ENCODE peak calls at places on chromosomes 16 and 17, in six cellular contexts. A, B, J, E, W and N are unnamed samples.

GRCh38 chr17:31408586-31408985 is 17.1 kb downstream of the RAB11FIP4 start:
- DNase-seq in J (no peak), B (no peak), W (no peak), E (no peak), A (no peak), N (no peak)

GRCh38 chr16:2230376-2230775 is 5.9 kb upstream of the DNASE1L2 start:
- DNase-seq in B (no peak), J (no peak), A (no peak), E (no peak), W (no peak), N (peak)

GRCh38 chr16:4488486-4488967 is 12.3 kb downstream of the HMOX2 start:
- DNase-seq in W (no peak), J (no peak), B (no peak), E (no peak), A (peak), N (no peak)

GRCh38 chr17:50114401-50114800 is 15.6 kb downstream of the SAMD14 start:
- DNase-seq in W (no peak), A (no peak), E (no peak), J (no peak), B (no peak), N (peak)

GRCh38 chr17:8421571-8421970 is 14.1 kb upstream of the NDEL1 start:
- DNase-seq in E (no peak), A (no peak), W (no peak), B (no peak), J (no peak), N (no peak)

GRCh38 chr17:82367724-82368524 is 3.6 kb upstream of the UTS2R start:
- DNase-seq in W (no peak), E (no peak), J (no peak), A (no peak), B (no peak), N (no peak)

GRCh38 chr17:76683011-76683755 is 27.6 kb downstream of the MXRA7 start:
- DNase-seq in W (no peak), J (no peak), E (no peak), B (no peak), A (no peak), N (no peak)

GRCh38 chr17:17510456-17511292 is 14.5 kb upstream of the RASD1 start:
- DNase-seq in J (no peak), A (no peak), E (no peak), W (no peak), B (no peak), N (peak)

GRCh38 chr17:41907185-41907556 is 11.6 kb downstream of the ACLY start:
- DNase-seq in A (no peak), B (no peak), W (no peak), J (no peak), E (peak), N (no peak)

GRCh38 chr17:10631048-10631700 is 25.9 kb downstream of the MYH3 start:
- DNase-seq in J (no peak), B (no peak), E (no peak), W (peak), A (no peak), N (no peak)

GRCh38 chr17:17096438-17097178 is 54.4 kb downstream of the MPRIP start:
- DNase-seq in W (no peak), J (no peak), B (no peak), E (peak), A (no peak), N (no peak)

GRCh38 chr17:31392002-31392855 is 754 bp downstream of the RAB11FIP4 start:
- DNase-seq in W (no peak), B (no peak), J (peak), E (no peak), A (no peak), N (no peak)

GRCh38 chr17:75048396-75048933 is 1.4 kb downstream of the KCTD2 start:
- DNase-seq in E (no peak), B (no peak), J (peak), A (no peak), W (no peak), N (peak)

GRCh38 chr17:77768475-77768874 is 190.0 kb upstream of the TNRC6C start:
- DNase-seq in W (no peak), B (no peak), J (no peak), E (no peak), A (no peak), N (no peak)

GRCh38 chr16:84176192-84177053 is 10.4 kb downstream of the TAF1C start:
- DNase-seq in W (no peak), B (no peak), A (no peak), E (no peak), J (no peak), N (no peak)

GRCh38 chr17:47877368-47878034 is 18.5 kb upstream of the SP2 start:
- DNase-seq in B (no peak), J (no peak), W (no peak), E (no peak), A (no peak), N (peak)

GRCh38 chr17:73430848-73431247 is 119.0 kb upstream of the CDC42EP4 start:
- DNase-seq in J (no peak), A (no peak), E (no peak), B (no peak), W (peak), N (no peak)

GRCh38 chr16:14562691-14563491 is 67.2 kb downstream of the PARN start:
- DNase-seq in B (no peak), E (no peak), J (peak), A (no peak), W (peak), N (peak)

GRCh38 chr17:41538565-41538991 is 10.5 kb upstream of the KRT19 start:
- DNase-seq in B (no peak), E (no peak), J (no peak), A (no peak), W (no peak), N (no peak)

GRCh38 chr16:48295493-48296281 is 48.3 kb upstream of the ABCC11 start:
- DNase-seq in A (no peak), J (no peak), B (no peak), E (no peak), W (no peak), N (no peak)

GRCh38 chr16:74271879-74272278 is 24.7 kb upstream of the PSMD7 start:
- DNase-seq in B (no peak), W (no peak), A (no peak), E (no peak), J (no peak), N (no peak)

GRCh38 chr17:59002848-59003247 is 103.8 kb downstream of the TRIM37 start:
- DNase-seq in A (no peak), E (no peak), J (no peak), B (no peak), W (no peak), N (no peak)

GRCh38 chr17:349666-350065 is 2.9 kb downstream of the RPH3AL start:
- DNase-seq in A (no peak), E (no peak), J (no peak), B (no peak), W (no peak), N (peak)

GRCh38 chr16:86089986-86090385 is 191.0 kb downstream of the IRF8 start:
- DNase-seq in J (no peak), E (no peak), A (no peak), B (no peak), W (no peak), N (peak)

GRCh38 chr17:18963126-18964017 is 11.4 kb downstream of the SLC5A10 start:
- DNase-seq in W (no peak), A (no peak), E (no peak), B (no peak), J (no peak), N (peak)

GRCh38 chr17:8563981-8564602 is 66.4 kb downstream of the MYH10 start:
- DNase-seq in B (no peak), W (no peak), J (no peak), E (peak), A (no peak), N (no peak)